ENCODE peak calls at places on chromosomes 6 and 20, in five cellular contexts. One of them, this sample, is unnamed.

GRCh38 chr6:87494761-87495422 is 22.1 kb downstream of the SLC35A1 start:
- DNase-seq in DND-41: no peak
- DNase-seq in heart right ventricle: no peak
- DNase-seq in transverse colon: peak
- DNase-seq in neuronal stem cell: no peak
- DNase-seq in this sample: no peak

GRCh38 chr6:54718541-54719023 is 128.0 kb upstream of the FAM83B start:
- DNase-seq in DND-41: no peak
- DNase-seq in heart right ventricle: no peak
- DNase-seq in transverse colon: peak
- DNase-seq in neuronal stem cell: no peak
- DNase-seq in this sample: no peak

GRCh38 chr6:163413345-163414116 is 987 bp upstream of the QKI start:
- DNase-seq in DND-41: peak
- DNase-seq in heart right ventricle: peak
- DNase-seq in transverse colon: peak
- DNase-seq in neuronal stem cell: peak
- DNase-seq in this sample: peak

GRCh38 chr6:3026811-3027626 is 27.3 kb downstream of the NQO2 start:
- DNase-seq in DND-41: no peak
- DNase-seq in heart right ventricle: no peak
- DNase-seq in transverse colon: peak
- DNase-seq in neuronal stem cell: no peak
- DNase-seq in this sample: no peak

GRCh38 chr20:24870876-24871275 is 78.2 kb upstream of the CST7 start:
- DNase-seq in DND-41: no peak
- DNase-seq in heart right ventricle: no peak
- DNase-seq in transverse colon: no peak
- DNase-seq in neuronal stem cell: no peak
- DNase-seq in this sample: no peak

GRCh38 chr6:159806021-159806458 is 6.0 kb downstream of the PNLDC1 start:
- DNase-seq in DND-41: no peak
- DNase-seq in heart right ventricle: no peak
- DNase-seq in transverse colon: no peak
- DNase-seq in neuronal stem cell: no peak
- DNase-seq in this sample: no peak

GRCh38 chr6:154515808-154516207 is 5.3 kb upstream of the CNKSR3 start:
- DNase-seq in DND-41: no peak
- DNase-seq in heart right ventricle: no peak
- DNase-seq in transverse colon: no peak
- DNase-seq in neuronal stem cell: no peak
- DNase-seq in this sample: no peak

GRCh38 chr6:17156112-17156921 is 54.5 kb downstream of the STMND1 start:
- DNase-seq in DND-41: peak
- DNase-seq in heart right ventricle: no peak
- DNase-seq in transverse colon: peak
- DNase-seq in neuronal stem cell: peak
- DNase-seq in this sample: peak

GRCh38 chr6:56863366-56863765 is 91.5 kb upstream of the BEND6 start:
- DNase-seq in DND-41: no peak
- DNase-seq in heart right ventricle: no peak
- DNase-seq in transverse colon: peak
- DNase-seq in neuronal stem cell: no peak
- DNase-seq in this sample: no peak

GRCh38 chr6:7147051-7147671 is 39.4 kb downstream of the RREB1 start:
- DNase-seq in DND-41: no peak
- DNase-seq in heart right ventricle: no peak
- DNase-seq in transverse colon: no peak
- DNase-seq in neuronal stem cell: no peak
- DNase-seq in this sample: no peak

GRCh38 chr6:4928426-4928825 is 75.4 kb downstream of the RPP40 start:
- DNase-seq in DND-41: no peak
- DNase-seq in heart right ventricle: no peak
- DNase-seq in transverse colon: no peak
- DNase-seq in neuronal stem cell: no peak
- DNase-seq in this sample: no peak

GRCh38 chr6:82906489-82906888 is 159.2 kb downstream of the UBE3D start:
- DNase-seq in DND-41: no peak
- DNase-seq in heart right ventricle: no peak
- DNase-seq in transverse colon: no peak
- DNase-seq in neuronal stem cell: no peak
- DNase-seq in this sample: no peak

GRCh38 chr6:161031721-161032495 is 40.3 kb downstream of the MAP3K4 start:
- DNase-seq in DND-41: no peak
- DNase-seq in heart right ventricle: no peak
- DNase-seq in transverse colon: no peak
- DNase-seq in neuronal stem cell: no peak
- DNase-seq in this sample: no peak

GRCh38 chr6:24517659-24518538 is 23.1 kb downstream of the ALDH5A1 start:
- DNase-seq in DND-41: no peak
- DNase-seq in heart right ventricle: no peak
- DNase-seq in transverse colon: no peak
- DNase-seq in neuronal stem cell: no peak
- DNase-seq in this sample: no peak

GRCh38 chr20:12237772-12238171 is 320.1 kb downstream of the BTBD3 start:
- DNase-seq in DND-41: no peak
- DNase-seq in heart right ventricle: peak
- DNase-seq in transverse colon: no peak
- DNase-seq in neuronal stem cell: no peak
- DNase-seq in this sample: peak

DNA sequence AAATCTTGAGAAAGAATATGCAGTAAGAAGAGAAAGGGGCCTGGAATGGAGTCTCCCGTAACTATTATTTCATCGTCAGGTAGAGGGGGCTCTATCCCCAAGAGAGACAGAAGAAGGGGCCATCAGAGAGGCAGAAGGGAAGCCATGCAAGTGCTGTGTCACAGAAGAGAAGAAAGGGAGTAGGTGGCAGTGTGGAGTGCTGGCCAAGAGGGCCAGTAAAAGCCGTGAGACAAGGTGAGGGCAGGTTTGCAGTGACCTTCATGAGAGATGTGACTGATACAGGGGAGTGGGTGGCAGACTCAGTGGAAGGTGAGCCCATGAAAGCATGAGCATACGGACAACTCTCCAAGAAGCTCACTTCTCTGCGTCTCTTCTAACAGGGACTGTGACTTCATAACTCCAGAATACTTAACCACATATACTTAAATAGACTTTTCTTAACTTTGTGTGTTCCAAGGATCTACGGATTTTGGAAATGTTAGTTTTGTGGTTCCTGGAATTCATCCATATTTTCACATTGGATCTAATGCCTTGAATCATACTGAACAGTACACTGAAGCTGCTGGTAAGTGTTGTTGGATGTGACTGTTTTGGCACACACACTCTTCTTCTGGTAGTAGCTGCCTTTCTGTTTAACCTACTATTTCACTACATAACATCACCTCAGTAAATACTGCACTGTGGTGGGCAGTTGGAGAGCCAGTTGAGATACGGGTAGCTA is 15.6 kb downstream of the PM20D2 start:
- DNase-seq in DND-41: no peak
- DNase-seq in heart right ventricle: no peak
- DNase-seq in transverse colon: no peak
- DNase-seq in neuronal stem cell: no peak
- DNase-seq in this sample: no peak
- H3K27ac ChIP-seq in DND-41: no peak
- H3K27ac ChIP-seq in heart right ventricle: peak
- H3K27ac ChIP-seq in transverse colon: peak
- H3K27ac ChIP-seq in neuronal stem cell: no peak
- H3K27ac ChIP-seq in this sample: no peak

GRCh38 chr6:13574149-13574570 is 241 bp upstream of the SIRT5 start:
- DNase-seq in DND-41: peak
- DNase-seq in heart right ventricle: peak
- DNase-seq in transverse colon: peak
- DNase-seq in neuronal stem cell: peak
- DNase-seq in this sample: peak

GRCh38 chr6:13573669-13574110 is 711 bp upstream of the SIRT5 start:
- DNase-seq in DND-41: no peak
- DNase-seq in heart right ventricle: no peak
- DNase-seq in transverse colon: peak
- DNase-seq in neuronal stem cell: peak
- DNase-seq in this sample: peak

GRCh38 chr6:13574571-13575376 is at the start of gene SIRT5:
- DNase-seq in DND-41: no peak
- DNase-seq in heart right ventricle: peak
- DNase-seq in transverse colon: peak
- DNase-seq in neuronal stem cell: peak
- DNase-seq in this sample: peak

GRCh38 chr6:13576017-13576416 is 1.6 kb downstream of the SIRT5 start:
- DNase-seq in DND-41: no peak
- DNase-seq in heart right ventricle: no peak
- DNase-seq in transverse colon: no peak
- DNase-seq in neuronal stem cell: no peak
- DNase-seq in this sample: no peak

GRCh38 chr6:13575377-13575775 is 975 bp downstream of the SIRT5 start:
- DNase-seq in DND-41: peak
- DNase-seq in heart right ventricle: no peak
- DNase-seq in transverse colon: no peak
- DNase-seq in neuronal stem cell: no peak
- DNase-seq in this sample: no peak
- H3K27ac ChIP-seq in DND-41: peak
- H3K27ac ChIP-seq in heart right ventricle: peak
- H3K27ac ChIP-seq in transverse colon: peak
- H3K27ac ChIP-seq in neuronal stem cell: peak
- H3K27ac ChIP-seq in this sample: peak

GRCh38 chr6:50785921-50786320 is 32.8 kb upstream of the TFAP2B start:
- DNase-seq in DND-41: no peak
- DNase-seq in heart right ventricle: no peak
- DNase-seq in transverse colon: no peak
- DNase-seq in neuronal stem cell: no peak
- DNase-seq in this sample: no peak
- H3K27ac ChIP-seq in DND-41: no peak
- H3K27ac ChIP-seq in heart right ventricle: no peak
- H3K27ac ChIP-seq in transverse colon: no peak
- H3K27ac ChIP-seq in neuronal stem cell: no peak
- H3K27ac ChIP-seq in this sample: no peak

GRCh38 chr6:37940074-37940847 is 120.7 kb downstream of the ZFAND3 start:
- DNase-seq in DND-41: no peak
- DNase-seq in heart right ventricle: no peak
- DNase-seq in transverse colon: no peak
- DNase-seq in neuronal stem cell: no peak
- DNase-seq in this sample: no peak

GRCh38 chr6:37936909-37937308 is 117.4 kb downstream of the ZFAND3 start:
- DNase-seq in DND-41: no peak
- DNase-seq in heart right ventricle: no peak
- DNase-seq in transverse colon: no peak
- DNase-seq in neuronal stem cell: no peak
- DNase-seq in this sample: no peak

GRCh38 chr6:37942606-37943376 is 123.3 kb downstream of the ZFAND3 start:
- DNase-seq in DND-41: no peak
- DNase-seq in heart right ventricle: no peak
- DNase-seq in transverse colon: no peak
- DNase-seq in neuronal stem cell: no peak
- DNase-seq in this sample: no peak

GRCh38 chr6:37936150-37936549 is 116.6 kb downstream of the ZFAND3 start:
- DNase-seq in DND-41: no peak
- DNase-seq in heart right ventricle: no peak
- DNase-seq in transverse colon: no peak
- DNase-seq in neuronal stem cell: no peak
- DNase-seq in this sample: no peak

GRCh38 chr6:37938909-37939308 is 119.4 kb downstream of the ZFAND3 start:
- DNase-seq in DND-41: no peak
- DNase-seq in heart right ventricle: no peak
- DNase-seq in transverse colon: no peak
- DNase-seq in neuronal stem cell: no peak
- DNase-seq in this sample: no peak
- H3K27ac ChIP-seq in DND-41: no peak
- H3K27ac ChIP-seq in heart right ventricle: no peak
- H3K27ac ChIP-seq in transverse colon: no peak
- H3K27ac ChIP-seq in neuronal stem cell: no peak
- H3K27ac ChIP-seq in this sample: no peak

DNA sequence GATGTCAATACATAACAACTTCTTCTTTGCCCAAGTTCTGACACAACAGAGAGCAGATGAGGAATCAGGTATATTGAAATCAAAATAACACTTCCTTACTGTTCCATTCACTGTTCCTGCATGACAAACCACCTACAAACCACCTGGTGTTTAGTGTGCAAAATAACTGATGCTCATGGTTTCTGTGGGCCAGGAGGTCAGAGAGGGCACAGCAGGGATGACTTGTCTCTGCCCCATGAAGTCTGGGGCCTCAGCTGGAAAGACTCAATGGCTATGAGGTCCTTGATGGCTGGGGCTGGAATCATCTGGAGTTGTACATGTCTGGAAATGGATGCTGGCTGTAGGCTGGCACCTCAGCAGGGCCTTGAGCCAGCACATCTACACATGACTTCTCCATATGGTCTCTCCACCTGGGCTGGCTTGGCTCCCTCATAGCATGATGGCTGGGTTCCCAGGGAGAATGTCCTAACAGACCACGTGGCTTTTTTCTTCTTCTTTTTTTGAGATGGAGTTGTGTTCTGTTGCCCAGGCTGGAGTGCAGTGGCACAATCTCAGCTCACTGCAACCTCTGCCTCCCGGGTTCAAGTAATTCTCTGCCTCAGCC is 7.4 kb upstream of the COX4I2 start:
- DNase-seq in DND-41: no peak
- DNase-seq in heart right ventricle: no peak
- DNase-seq in transverse colon: no peak
- DNase-seq in neuronal stem cell: no peak
- DNase-seq in this sample: no peak
- H3K27ac ChIP-seq in DND-41: no peak
- H3K27ac ChIP-seq in heart right ventricle: no peak
- H3K27ac ChIP-seq in transverse colon: no peak
- H3K27ac ChIP-seq in neuronal stem cell: no peak
- H3K27ac ChIP-seq in this sample: no peak

GRCh38 chr20:41078329-41078728 is 49.7 kb downstream of the TOP1 start:
- DNase-seq in DND-41: no peak
- DNase-seq in heart right ventricle: no peak
- DNase-seq in transverse colon: no peak
- DNase-seq in neuronal stem cell: no peak
- DNase-seq in this sample: no peak

GRCh38 chr20:41074441-41074840 is 45.8 kb downstream of the TOP1 start:
- DNase-seq in DND-41: no peak
- DNase-seq in heart right ventricle: no peak
- DNase-seq in transverse colon: no peak
- DNase-seq in neuronal stem cell: no peak
- DNase-seq in this sample: no peak

GRCh38 chr20:41072099-41072798 is 43.6 kb downstream of the TOP1 start:
- DNase-seq in DND-41: no peak
- DNase-seq in heart right ventricle: no peak
- DNase-seq in transverse colon: no peak
- DNase-seq in neuronal stem cell: no peak
- DNase-seq in this sample: no peak

GRCh38 chr20:41076776-41077175 is 48.2 kb downstream of the TOP1 start:
- DNase-seq in DND-41: no peak
- DNase-seq in heart right ventricle: no peak
- DNase-seq in transverse colon: no peak
- DNase-seq in neuronal stem cell: no peak
- DNase-seq in this sample: no peak

GRCh38 chr20:41072919-41073318 is 44.3 kb downstream of the TOP1 start:
- DNase-seq in DND-41: no peak
- DNase-seq in heart right ventricle: no peak
- DNase-seq in transverse colon: no peak
- DNase-seq in neuronal stem cell: no peak
- DNase-seq in this sample: no peak
- H3K27ac ChIP-seq in DND-41: no peak
- H3K27ac ChIP-seq in heart right ventricle: no peak
- H3K27ac ChIP-seq in transverse colon: peak
- H3K27ac ChIP-seq in neuronal stem cell: no peak
- H3K27ac ChIP-seq in this sample: no peak

This sample was measured in caudate nucleus.